ENCODE peak calls at places on chromosomes 12 and 14, in five cellular contexts. X, F, S, P and L are unnamed samples.

GRCh38 chr12:55743131-55743921 is 404 bp downstream of the GDF11 start:
- DNase-seq in X (peak), F (no peak), S (peak), P (no peak), L (peak)

GRCh38 chr14:85088231-85088630 is 441.7 kb upstream of the FLRT2 start:
- DNase-seq in X (no peak), F (no peak), S (peak), P (no peak), L (no peak)

GRCh38 chr14:32049361-32050103 is 27.6 kb upstream of the ARHGAP5 start:
- DNase-seq in X (no peak), F (no peak), S (no peak), P (no peak), L (no peak)

GRCh38 chr12:132278421-132279183 is 50.8 kb downstream of the GALNT9 start:
- DNase-seq in X (no peak), F (no peak), S (no peak), P (no peak), L (no peak)

GRCh38 chr12:96400631-96401060 is 407 bp upstream of the CDK17 start:
- DNase-seq in X (no peak), F (peak), S (peak), P (no peak), L (no peak)

GRCh38 chr12:104456950-104457745 is 400 bp downstream of the CHST11 start:
- DNase-seq in X (peak), F (no peak), S (peak), P (peak), L (peak)

GRCh38 chr14:68655961-68656360 is 136.9 kb downstream of the ZFP36L1 start:
- DNase-seq in X (no peak), F (peak), S (no peak), P (no peak), L (no peak)

GRCh38 chr14:50489851-50490250 is 42.5 kb downstream of the MAP4K5 start:
- DNase-seq in X (no peak), F (no peak), S (no peak), P (no peak), L (no peak)

GRCh38 chr14:58026219-58026618 is 125.8 kb downstream of the ARMH4 start:
- DNase-seq in X (no peak), F (no peak), S (no peak), P (no peak), L (no peak)

GRCh38 chr14:100895411-100895810 is 8.1 kb downstream of the RTL1 start:
- DNase-seq in X (no peak), F (no peak), S (no peak), P (no peak), L (no peak)

GRCh38 chr14:100246809-100247428 is 8.0 kb downstream of the YY1 start:
- DNase-seq in X (no peak), F (peak), S (peak), P (no peak), L (no peak)

GRCh38 chr14:20372796-20373195 is 29.4 kb downstream of the PARP2 start:
- DNase-seq in X (no peak), F (no peak), S (no peak), P (no peak), L (no peak)

GRCh38 chr14:94681300-94682060 is 69.3 kb downstream of the SERPINA3 start:
- DNase-seq in X (no peak), F (peak), S (peak), P (no peak), L (no peak)

GRCh38 chr12:105013892-105014291 is 27.8 kb downstream of the NOPCHAP1 start:
- DNase-seq in X (no peak), F (no peak), S (peak), P (peak), L (no peak)

GRCh38 chr14:96997269-96997668 is 200.1 kb downstream of the VRK1 start:
- DNase-seq in X (no peak), F (no peak), S (no peak), P (no peak), L (no peak)

GRCh38 chr14:68734231-68734732 is 58.6 kb downstream of the ZFP36L1 start:
- DNase-seq in X (no peak), F (no peak), S (no peak), P (no peak), L (no peak)

GRCh38 chr14:103856105-103856504 is 8.7 kb upstream of the PPP1R13B start:
- DNase-seq in X (no peak), F (no peak), S (no peak), P (no peak), L (no peak)

GRCh38 chr12:3928538-3929220 is 55.5 kb upstream of the PARP11 start:
- DNase-seq in X (no peak), F (no peak), S (no peak), P (no peak), L (no peak)

GRCh38 chr12:82210882-82211281 is 147.3 kb downstream of the CCDC59 start:
- DNase-seq in X (no peak), F (no peak), S (no peak), P (no peak), L (no peak)

GRCh38 chr14:59254146-59254910 is 65.9 kb downstream of the DAAM1 start:
- DNase-seq in X (peak), F (no peak), S (peak), P (peak), L (peak)

GRCh38 chr14:76985540-76986260 is 42.8 kb downstream of the IRF2BPL start:
- DNase-seq in X (no peak), F (no peak), S (no peak), P (no peak), L (no peak)

GRCh38 chr14:69014829-69015259 is 35.7 kb upstream of the ACTN1 start:
- DNase-seq in X (no peak), F (no peak), S (peak), P (no peak), L (no peak)

GRCh38 chr12:94650143-94651056 is at the start of gene TMCC3:
- DNase-seq in X (peak), F (no peak), S (peak), P (no peak), L (peak)

GRCh38 chr12:94644141-94644575 is 6.2 kb downstream of the TMCC3 start:
- DNase-seq in X (peak), F (no peak), S (peak), P (no peak), L (no peak)

GRCh38 chr12:94648578-94648977 is 1.8 kb downstream of the TMCC3 start:
- DNase-seq in X (no peak), F (no peak), S (peak), P (no peak), L (no peak)

GRCh38 chr12:94644622-94645021 is 5.7 kb downstream of the TMCC3 start:
- DNase-seq in X (no peak), F (no peak), S (peak), P (no peak), L (no peak)

DNA sequence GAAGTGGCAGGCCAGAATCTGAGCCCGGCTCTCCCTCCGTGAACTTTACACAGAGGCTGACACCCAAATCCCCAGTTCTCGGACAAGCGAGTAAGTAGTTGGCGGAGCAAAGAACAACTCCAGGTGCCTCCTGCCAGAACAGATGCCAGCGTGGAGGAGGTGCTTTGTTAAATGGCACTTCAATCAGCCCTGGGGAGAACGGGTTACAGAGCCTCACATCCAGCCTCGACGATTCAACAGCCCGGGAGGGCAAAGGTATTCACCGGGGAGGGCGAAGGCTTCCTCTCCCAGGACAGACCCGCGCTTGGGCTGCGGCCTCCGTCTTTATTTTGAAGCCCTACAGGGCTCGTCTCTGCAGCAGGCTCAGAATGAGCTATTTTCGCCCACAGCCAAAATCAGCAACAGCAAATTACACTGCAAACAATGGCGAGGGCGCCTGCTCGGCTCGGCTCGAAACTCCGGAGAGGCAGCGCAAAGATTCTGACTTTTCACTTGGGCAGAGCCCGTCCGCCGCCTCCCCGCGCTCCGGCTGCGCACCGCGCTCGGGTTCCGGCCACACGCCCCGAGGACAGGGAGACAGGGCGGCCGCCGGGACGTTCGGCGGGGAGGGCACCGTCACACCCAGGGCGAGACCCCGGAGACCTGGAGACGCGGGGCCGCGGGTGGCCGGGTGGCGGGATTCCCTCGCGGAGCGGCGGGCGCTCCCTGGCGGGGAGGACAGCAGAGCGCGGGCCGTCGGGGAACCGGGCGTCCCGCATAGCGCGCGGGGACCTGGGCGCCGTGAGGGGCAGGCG is 811 bp downstream of the TMCC3 start:
- DNase-seq in X (peak), F (no peak), S (peak), P (no peak), L (peak)
- TF ChIP-seq CTCF in X (peak), F (peak), S (no peak), P (no peak), L (no peak)

DNA sequence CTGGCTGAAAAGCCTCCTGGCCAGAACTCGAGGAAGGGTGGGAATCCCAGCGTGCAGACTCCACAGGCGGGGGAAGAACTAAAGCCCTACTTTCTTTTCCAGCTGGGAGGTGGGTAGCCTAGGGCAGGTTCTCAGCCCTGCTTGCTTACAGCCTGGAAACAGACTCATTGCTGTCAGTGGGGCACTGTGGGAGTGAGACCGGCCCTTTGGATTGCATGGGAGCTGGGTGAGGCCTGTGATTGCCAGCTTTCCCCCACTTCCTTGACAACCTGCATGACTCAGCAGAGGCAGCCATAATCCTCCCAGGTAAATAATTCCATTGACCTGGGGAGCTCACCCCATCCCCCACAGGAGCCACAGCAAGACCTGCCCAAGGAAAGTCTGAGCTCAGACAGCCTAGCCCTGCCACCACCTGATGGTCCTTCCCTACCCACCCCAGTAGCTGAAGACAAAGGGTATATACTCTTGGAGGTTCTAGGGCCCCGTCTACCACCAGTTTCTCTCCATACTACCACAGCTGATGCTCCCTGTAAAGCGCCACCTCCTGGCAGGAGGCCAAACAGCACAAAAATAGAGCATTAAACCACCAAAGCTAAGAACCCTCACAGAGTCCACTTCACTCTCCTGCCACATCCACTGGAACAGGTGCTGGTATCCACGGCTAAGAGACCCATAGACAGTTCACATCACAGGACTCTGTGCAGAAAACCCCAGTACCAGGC is 294.1 kb downstream of the SEC23A start:
- DNase-seq in X (no peak), F (peak), S (no peak), P (no peak), L (no peak)
- TF ChIP-seq CTCF in X (no peak), F (peak), S (no peak), P (no peak), L (no peak)

GRCh38 chr12:88579941-88580871 is at the start of gene KITLG:
- DNase-seq in X (peak), F (peak), S (peak), P (no peak), L (peak)
- TF ChIP-seq CTCF in X (no peak), F (peak), S (peak), P (peak), L (no peak)

GRCh38 chr14:64865992-64866391 is 13.7 kb downstream of the SPTB start:
- DNase-seq in X (no peak), F (no peak), S (no peak), P (no peak), L (no peak)
- TF ChIP-seq CTCF in X (no peak), F (no peak), S (no peak), P (no peak), L (no peak)

DNA sequence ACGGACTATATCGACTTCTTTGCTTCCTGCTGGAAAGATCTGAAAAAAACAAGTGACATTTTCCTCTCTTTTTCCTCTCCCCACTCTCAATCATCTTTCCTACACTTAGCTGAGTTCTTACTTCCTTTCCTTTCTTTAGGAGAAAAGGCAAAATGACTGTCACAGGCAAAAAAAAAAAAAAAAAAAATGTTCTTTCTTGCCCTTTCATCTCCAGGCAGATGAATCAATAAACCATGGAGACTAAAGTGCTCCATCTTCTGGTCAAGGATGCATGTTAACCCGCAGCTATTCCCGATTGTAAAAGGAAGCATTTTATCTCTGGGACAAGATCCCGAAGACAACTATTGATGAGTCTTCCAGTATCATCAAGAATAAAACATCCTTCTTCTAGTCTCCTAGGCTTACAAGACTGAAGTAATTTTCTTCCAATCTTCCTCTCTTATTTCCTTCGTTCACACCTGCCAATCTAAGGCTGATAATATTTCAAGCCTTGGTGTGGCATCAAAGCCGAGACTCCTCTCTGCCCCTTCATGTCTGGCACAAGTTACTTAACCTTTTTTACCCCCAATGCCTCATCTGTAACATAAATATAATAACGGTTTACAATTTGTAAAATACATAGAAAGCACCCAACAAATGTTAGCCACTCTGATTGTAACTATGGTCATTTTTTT is 94.2 kb upstream of the PLEKHG7 start:
- DNase-seq in X (no peak), F (peak), S (peak), P (no peak), L (no peak)
- TF ChIP-seq CTCF in X (peak), F (peak), S (peak), P (peak), L (no peak)

GRCh38 chr12:101839324-101840283 is 8.8 kb upstream of the GNPTAB start:
- DNase-seq in X (peak), F (peak), S (peak), P (no peak), L (peak)

GRCh38 chr12:101841069-101841468 is 10.3 kb upstream of the GNPTAB start:
- DNase-seq in X (no peak), F (no peak), S (no peak), P (no peak), L (no peak)

GRCh38 chr12:101838628-101839323 is 8.0 kb upstream of the GNPTAB start:
- DNase-seq in X (no peak), F (no peak), S (no peak), P (no peak), L (no peak)
- TF ChIP-seq CTCF in X (no peak), F (no peak), S (no peak), P (no peak), L (no peak)

DNA sequence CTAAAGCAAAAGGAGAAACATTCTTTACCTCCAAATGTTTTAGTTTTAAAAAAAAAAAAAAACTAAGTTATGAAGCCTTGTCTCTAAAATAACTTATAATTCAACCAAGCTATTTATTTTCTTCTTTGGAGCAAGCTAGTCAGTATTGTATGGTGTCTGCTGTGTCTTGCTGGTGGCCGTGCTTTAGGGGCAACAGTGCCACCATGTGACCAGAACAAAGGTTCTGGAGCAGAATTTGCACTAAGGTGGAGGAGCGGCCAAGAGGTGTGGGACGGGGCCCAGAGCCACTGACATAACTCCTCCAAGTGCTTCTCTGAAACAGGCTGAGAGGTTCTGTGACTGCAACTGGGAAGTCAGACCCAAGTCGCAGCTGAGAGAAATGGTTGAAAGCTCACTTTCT is 4.5 kb downstream of the FICD start:
- DNase-seq in X (no peak), F (no peak), S (no peak), P (no peak), L (no peak)
- TF ChIP-seq CTCF in X (no peak), F (peak), S (no peak), P (no peak), L (no peak)

GRCh38 chr14:74979029-74979428 is 23.6 kb upstream of the PGF start:
- DNase-seq in X (no peak), F (no peak), S (no peak), P (no peak), L (peak)

GRCh38 chr14:74980746-74981661 is 21.7 kb upstream of the EIF2B2 start:
- DNase-seq in X (peak), F (no peak), S (peak), P (no peak), L (peak)

GRCh38 chr14:74978416-74978947 is 23.1 kb upstream of the PGF start:
- DNase-seq in X (no peak), F (no peak), S (no peak), P (no peak), L (no peak)

GRCh38 chr14:74980398-74980745 is 22.3 kb upstream of the EIF2B2 start:
- DNase-seq in X (no peak), F (no peak), S (no peak), P (no peak), L (no peak)

DNA sequence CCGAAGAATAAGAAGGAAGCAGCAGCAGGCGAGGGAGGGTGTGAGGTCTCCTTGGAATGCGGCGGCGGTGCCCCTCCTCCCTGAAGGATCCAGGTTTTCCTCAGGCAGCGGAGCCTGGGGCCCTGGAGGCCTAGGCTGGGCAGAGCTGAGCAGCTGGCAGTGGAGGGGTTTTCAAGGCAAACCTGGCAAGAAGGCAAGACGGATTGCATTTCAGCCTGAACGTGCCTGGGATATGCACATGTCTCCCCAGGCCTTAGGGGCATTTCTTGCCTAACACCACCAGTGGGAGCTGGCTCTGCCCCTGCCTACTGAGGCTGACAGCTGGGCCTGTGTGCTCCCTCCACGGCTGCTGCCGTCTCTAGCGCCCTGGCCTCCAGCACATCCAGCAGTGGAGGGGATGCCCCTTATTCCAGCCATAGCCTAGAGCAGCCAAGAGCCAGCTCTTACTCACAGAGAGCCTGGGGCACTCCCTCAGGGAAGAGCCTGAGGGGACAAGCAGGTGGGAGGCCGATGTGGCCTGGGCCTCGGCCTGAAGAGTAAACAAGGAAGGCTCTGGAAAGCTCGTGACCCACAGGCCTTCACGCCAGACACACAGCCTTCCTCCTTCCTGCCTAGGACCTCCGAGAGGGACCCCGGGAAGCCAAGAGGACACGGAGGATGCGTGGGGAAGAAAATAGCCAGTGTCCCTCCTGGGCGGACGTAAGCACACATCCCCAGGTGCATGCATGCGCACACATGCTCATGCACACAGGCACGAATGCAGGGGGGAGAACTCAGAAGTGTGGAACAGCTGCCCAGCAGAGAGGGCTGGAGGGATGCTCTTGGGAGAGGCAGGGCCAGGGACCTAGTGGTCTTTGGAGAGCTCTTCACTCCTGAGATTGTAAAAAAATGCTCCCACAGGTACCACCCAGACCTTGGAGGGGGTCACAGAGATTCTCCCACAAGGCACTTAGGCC is 23.0 kb upstream of the EIF2B2 start:
- DNase-seq in X (no peak), F (no peak), S (no peak), P (no peak), L (peak)
- TF ChIP-seq CTCF in X (no peak), F (peak), S (no peak), P (peak), L (no peak)

GRCh38 chr14:106080922-106081321 is 554.5 kb downstream of the TMEM121 start:
- DNase-seq in X (no peak), F (no peak), S (no peak), P (no peak), L (no peak)
- TF ChIP-seq CTCF in X (no peak), F (no peak), S (no peak), P (no peak), L (no peak)

DNA sequence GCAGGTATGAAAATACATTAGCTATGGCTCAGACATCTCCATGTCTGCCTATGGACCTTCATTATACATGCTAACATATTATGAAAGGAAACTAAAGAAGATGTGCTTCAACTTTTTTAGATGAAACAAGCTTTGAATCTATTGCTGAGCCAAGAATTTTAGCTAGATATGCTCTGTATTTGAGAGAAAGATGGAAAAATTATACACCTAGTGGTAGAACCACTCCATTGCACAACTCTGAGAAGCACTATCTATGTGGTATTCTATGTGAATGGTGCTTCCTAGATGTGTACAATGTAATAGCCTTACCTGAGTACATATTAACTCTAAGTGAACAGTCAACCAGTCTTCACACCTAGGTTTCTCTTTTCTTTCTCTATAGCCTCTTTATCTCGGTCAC is 17.3 kb downstream of the EPYC start:
- DNase-seq in X (no peak), F (no peak), S (no peak), P (no peak), L (no peak)
- TF ChIP-seq CTCF in X (peak), F (no peak), S (peak), P (no peak), L (no peak)